ENCODE peak calls at places on chromosome 22, in seven cellular contexts. Z is HCT116, E is GM12878, B is SK-N-SH, J is K562, Q is H1, Y is HepG2. N is an unnamed sample.

GRCh38 chr22:27377901-27378300 is 423.7 kb downstream of the MN1 start:
- DNase-seq in Q (no peak), Y (no peak), J (no peak), Z (no peak), B (no peak), E (no peak), N (no peak)

GRCh38 chr22:40403141-40403540 is 32.7 kb downstream of the SGSM3 start:
- DNase-seq in Y (no peak), J (no peak), Q (no peak), Z (no peak), B (no peak), E (no peak), N (no peak)

GRCh38 chr22:45671783-45672563 is at the start of gene ATXN10:
- DNase-seq in B (peak), E (no peak), Q (peak), Z (no peak), Y (peak), J (peak), N (peak)

GRCh38 chr22:40241200-40241763 is 63.6 kb downstream of the TNRC6B start:
- DNase-seq in Z (no peak), J (no peak), B (no peak), Q (no peak), Y (no peak), E (no peak), N (no peak)

GRCh38 chr22:21904250-21904789 is 36.9 kb upstream of the MAPK1 start:
- DNase-seq in Y (no peak), Z (no peak), J (peak), B (no peak), Q (no peak), E (no peak), N (no peak)

GRCh38 chr22:24145446-24146189 is 35.7 kb upstream of the SUSD2 start:
- DNase-seq in Z (no peak), Y (no peak), Q (no peak), B (no peak), J (no peak), E (no peak), N (peak)

GRCh38 chr22:17695986-17696385 is 57.4 kb downstream of the BCL2L13 start:
- DNase-seq in Z (no peak), E (no peak), B (no peak), J (no peak), Q (no peak), Y (no peak), N (no peak)

GRCh38 chr22:40006641-40007040 is 11.9 kb downstream of the FAM83F start:
- DNase-seq in Y (no peak), Q (no peak), B (no peak), J (no peak), Z (no peak), E (no peak), N (no peak)

GRCh38 chr22:27603823-27604190 is 197.7 kb downstream of the MN1 start:
- DNase-seq in B (peak), E (no peak), Q (no peak), Z (no peak), J (no peak), Y (no peak), N (peak)

GRCh38 chr22:46673205-46673604 is 53.0 kb downstream of the GRAMD4 start:
- DNase-seq in J (no peak), Q (no peak), B (peak), Z (no peak), Y (no peak), E (no peak), N (no peak)

GRCh38 chr22:18113680-18114394 is 3.2 kb downstream of the TUBA8 start:
- DNase-seq in Y (no peak), E (no peak), B (no peak), J (no peak), Z (no peak), Q (no peak), N (no peak)

GRCh38 chr22:45720875-45721378 is 49.3 kb downstream of the ATXN10 start:
- DNase-seq in Z (no peak), Q (no peak), E (no peak), Y (no peak), B (no peak), J (no peak), N (no peak)

GRCh38 chr22:45468872-45469572 is 33.7 kb upstream of the FBLN1 start:
- DNase-seq in E (no peak), B (no peak), Q (no peak), Z (no peak), Y (no peak), J (no peak), N (no peak)

GRCh38 chr22:27113211-27114030 is 456.0 kb downstream of the MIAT start:
- DNase-seq in Z (peak), J (no peak), Y (peak), Q (no peak), E (no peak), B (no peak), N (peak)

GRCh38 chr22:49545606-49546005 is 282.1 kb downstream of the BRD1 start:
- DNase-seq in Y (no peak), B (no peak), J (no peak), E (no peak), Q (no peak), Z (no peak), N (no peak)

GRCh38 chr22:45151503-45151902 is 12.2 kb upstream of the NUP50 start:
- DNase-seq in Z (no peak), Q (no peak), B (no peak), E (no peak), J (no peak), Y (no peak), N (no peak)

GRCh38 chr22:46614070-46614931 is 5.9 kb upstream of the GRAMD4 start:
- DNase-seq in B (no peak), Y (no peak), Z (no peak), J (no peak), E (peak), Q (no peak), N (no peak)

GRCh38 chr22:28172948-28173360 is 253.9 kb upstream of the PITPNB start:
- DNase-seq in E (no peak), Z (no peak), J (no peak), B (peak), Y (no peak), Q (no peak), N (peak)

GRCh38 chr22:27345681-27346080 is 455.9 kb downstream of the MN1 start:
- DNase-seq in J (no peak), Y (no peak), Q (no peak), E (no peak), B (no peak), Z (no peak), N (no peak)

GRCh38 chr22:45131749-45132148 is 32.0 kb upstream of the NUP50 start:
- DNase-seq in Q (no peak), B (no peak), Y (no peak), E (no peak), Z (no peak), J (no peak), N (no peak)

GRCh38 chr22:42959472-42960145 is 55.3 kb downstream of the PACSIN2 start:
- DNase-seq in B (peak), E (no peak), Z (no peak), Y (peak), J (peak), Q (no peak), N (peak)

GRCh38 chr22:31637375-31637937 is 24.6 kb downstream of the PISD start:
- DNase-seq in Z (no peak), B (no peak), J (no peak), Y (no peak), E (no peak), Q (no peak), N (no peak)

GRCh38 chr22:46395145-46395544 is 59.6 kb downstream of the TRMU start:
- DNase-seq in Y (no peak), J (no peak), E (no peak), Q (no peak), Z (no peak), B (no peak), N (no peak)

DNA sequence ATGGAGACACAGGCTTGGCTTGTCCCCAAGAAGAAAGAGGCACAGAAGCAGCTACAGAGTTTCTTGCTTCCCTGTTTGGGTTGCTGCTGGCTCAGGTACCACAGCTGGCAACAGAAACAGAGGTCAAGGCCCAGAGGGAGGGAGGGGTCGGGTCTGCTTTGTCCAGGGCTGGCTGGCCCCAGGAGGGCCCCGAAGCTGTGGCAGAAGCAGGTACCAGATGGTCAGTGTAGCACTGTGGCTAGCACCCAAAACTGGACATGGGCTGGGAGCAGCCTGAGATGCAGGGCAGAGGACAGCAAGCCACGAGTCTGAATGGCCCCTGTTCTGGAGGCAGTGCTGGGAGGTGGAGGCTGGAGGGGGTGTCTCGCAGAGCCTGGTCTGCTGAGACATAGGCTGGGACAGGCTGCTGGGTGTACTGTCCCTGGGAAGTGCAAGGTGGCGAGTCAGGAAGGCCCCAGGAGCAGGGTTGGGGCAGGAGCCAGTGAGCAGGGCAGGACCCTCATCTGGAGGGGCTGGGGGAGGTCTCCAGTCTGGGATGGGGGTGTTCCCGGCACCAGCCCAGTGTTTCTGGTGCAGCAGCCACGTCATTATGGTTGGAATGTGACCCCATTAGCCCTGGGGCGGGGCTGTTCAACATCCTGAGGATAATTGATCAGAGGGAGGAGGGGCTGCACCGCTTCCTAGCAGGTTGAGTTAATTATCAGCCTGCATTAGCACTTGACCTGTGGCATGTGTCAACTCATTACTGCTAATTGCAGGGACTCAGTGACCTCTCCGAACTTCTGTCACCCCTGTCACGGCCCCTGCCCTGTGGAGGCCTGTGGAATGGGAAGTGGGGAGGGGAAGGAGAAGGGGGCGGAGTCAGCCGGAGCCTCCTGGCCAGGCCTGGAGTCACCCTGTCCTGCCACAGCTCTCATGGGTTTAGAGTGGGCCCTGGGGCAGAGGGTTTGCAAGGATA is 52.6 kb upstream of the CCDC188 start:
- DNase-seq in J (peak), E (no peak), Q (peak), B (peak), Z (no peak), Y (peak), N (peak)
- TF ChIP-seq MAX in J (no peak), E (no peak), Q (no peak), B (no peak), Z (no peak), Y (no peak), N (no peak)

GRCh38 chr22:47928626-47929025 is 1166.2 kb downstream of the TBC1D22A start:
- DNase-seq in E (no peak), Y (no peak), Z (no peak), Q (no peak), B (no peak), J (no peak), N (no peak)
- H3K9ac ChIP-seq in E (no peak), Y (no peak), Z (no peak), Q (no peak), B (no peak), J (no peak), N (no peak)

GRCh38 chr22:37107779-37108621 is 1.5 kb downstream of the TMPRSS6 start:
- DNase-seq in Y (peak), Z (no peak), J (no peak), E (no peak), B (no peak), Q (no peak), N (no peak)

GRCh38 chr22:37112084-37112728 is 2.7 kb upstream of the TMPRSS6 start:
- DNase-seq in J (no peak), B (no peak), Q (no peak), Y (peak), Z (no peak), E (no peak), N (no peak)

GRCh38 chr22:37111156-37111717 is 1.7 kb upstream of the TMPRSS6 start:
- DNase-seq in E (no peak), J (no peak), Q (no peak), Y (no peak), B (no peak), Z (no peak), N (no peak)

GRCh38 chr22:37105990-37106389 is 3.5 kb downstream of the TMPRSS6 start:
- DNase-seq in Q (no peak), Y (no peak), B (no peak), E (no peak), Z (no peak), J (no peak), N (no peak)

DNA sequence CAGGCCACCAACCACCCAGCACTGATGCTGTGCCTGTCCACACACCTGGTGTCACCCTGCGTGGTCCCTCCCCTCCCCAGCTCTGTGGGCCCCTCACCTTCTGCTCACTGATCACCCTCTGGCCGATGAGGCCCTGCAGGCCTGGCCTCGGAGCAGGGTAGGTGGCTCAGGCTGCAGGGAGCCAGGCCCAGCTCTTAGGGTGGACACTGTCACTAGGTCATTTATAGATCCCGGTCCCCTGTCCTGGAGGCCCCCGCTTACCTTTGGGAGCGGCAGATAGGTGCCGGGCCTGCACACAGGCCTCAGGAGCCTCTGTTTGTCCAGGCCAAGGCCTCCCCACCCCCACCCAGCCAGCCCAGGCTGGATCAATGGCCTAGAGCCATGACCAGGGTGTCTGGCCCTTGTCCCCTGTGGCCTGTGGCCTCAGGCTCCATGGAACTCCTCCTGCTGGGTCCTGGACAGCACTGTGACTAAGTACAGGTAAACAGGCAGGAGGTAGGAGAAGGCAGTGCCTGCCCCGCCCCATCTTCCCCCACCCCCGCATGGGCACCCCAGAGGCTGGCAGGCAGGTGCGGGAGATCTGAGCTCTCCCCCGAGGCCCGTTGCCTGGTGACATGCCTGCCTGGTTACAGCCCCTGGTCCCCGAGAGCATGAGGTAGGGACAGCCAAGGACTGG is at the start of gene TMPRSS6:
- DNase-seq in J (no peak), Z (no peak), Q (no peak), Y (peak), B (no peak), E (no peak), N (no peak)
- TF ChIP-seq MAX in J (no peak), Z (no peak), Q (no peak), Y (peak), B (no peak), E (no peak), N (no peak)

DNA sequence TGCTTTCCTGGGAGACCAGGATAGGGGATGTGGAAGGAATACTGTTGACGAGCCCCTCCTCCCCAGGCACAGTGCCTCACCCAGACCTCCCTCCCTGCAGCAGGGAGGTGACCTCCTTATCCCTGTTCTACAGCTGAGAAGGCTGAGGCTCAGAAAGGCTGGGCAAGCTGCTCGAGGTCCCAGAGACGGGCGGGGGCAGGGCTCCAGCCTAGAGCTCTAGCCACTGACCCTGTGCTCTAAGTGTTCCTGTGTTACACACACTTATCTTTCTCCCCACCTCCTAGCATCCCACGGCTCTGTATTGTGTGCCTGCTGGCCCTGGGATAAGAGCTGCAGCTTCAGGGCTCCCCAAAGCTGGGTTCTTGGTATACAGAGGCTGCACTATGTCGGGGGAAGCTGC is 7.9 kb downstream of the CCDC134 start:
- DNase-seq in Z (no peak), Q (no peak), Y (no peak), B (no peak), J (peak), E (no peak), N (no peak)
- H3K9ac ChIP-seq in Z (no peak), Q (no peak), Y (no peak), B (no peak), J (no peak), E (no peak), N (no peak)

DNA sequence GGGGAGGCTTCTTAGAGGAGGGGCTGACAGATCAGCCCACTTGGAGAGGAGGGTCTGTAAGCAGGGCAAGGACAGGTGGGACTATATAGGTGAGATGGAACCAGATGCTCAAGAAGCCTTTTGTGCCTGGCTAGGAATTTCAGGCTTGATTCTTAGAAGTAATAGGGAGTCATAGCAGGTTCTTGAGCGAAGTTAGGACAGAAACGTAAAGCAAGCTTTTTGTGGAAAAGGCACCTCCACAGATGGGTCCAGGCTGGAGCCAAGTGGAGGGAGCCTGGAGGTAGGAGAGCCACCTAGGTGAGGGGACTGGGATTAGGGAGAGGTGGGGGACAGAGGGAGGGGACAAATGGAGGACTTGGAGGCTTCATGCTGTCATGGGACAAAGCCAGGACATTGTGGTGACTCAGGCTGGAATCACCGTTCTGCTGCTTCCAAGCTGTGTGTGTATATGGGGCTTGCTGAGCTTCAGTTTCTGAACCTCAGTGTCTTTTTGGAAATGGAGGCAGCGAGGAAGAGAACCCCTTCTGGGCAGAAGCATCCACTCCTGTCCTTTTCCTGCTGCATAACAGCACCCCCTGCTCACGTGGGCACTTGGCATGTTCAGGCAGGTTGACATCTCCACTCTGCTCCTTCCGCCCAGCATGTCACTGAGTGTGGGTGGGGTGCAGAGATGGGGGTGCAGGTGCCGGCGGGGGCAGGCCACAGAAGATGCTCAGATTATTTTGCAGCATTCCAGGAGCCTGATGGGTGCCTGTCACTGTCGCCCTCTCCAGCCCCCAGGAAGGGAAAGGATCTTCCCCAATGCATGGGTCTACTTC is 58.0 kb downstream of the MCM5 start:
- DNase-seq in B (no peak), Z (no peak), E (no peak), J (no peak), Q (no peak), Y (no peak), N (no peak)
- TF ChIP-seq MAX in B (no peak), Z (no peak), E (no peak), J (no peak), Q (no peak), Y (no peak), N (no peak)

DNA sequence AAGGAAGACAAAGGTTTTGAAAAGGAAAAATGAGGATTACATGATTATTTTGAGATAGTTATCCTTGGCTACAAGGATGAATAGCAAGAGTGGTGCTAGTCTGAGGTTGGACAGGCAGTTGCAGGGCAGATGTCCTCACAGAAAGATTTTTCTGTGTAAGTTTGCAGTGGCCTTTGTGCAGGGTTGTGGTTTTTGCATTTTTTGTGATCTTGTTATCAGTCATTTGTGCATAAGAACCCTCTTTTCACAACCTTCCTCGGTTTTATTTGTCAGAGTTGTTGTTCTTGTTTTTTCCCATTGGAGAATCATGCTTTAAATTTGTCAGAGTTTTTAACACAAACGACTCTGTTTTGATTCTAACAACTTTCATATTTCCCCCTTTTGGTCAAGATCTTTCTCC is 1.4 kb downstream of the CCDC134 start:
- DNase-seq in Y (no peak), B (no peak), E (no peak), Z (no peak), J (no peak), Q (no peak), N (no peak)
- H3K9ac ChIP-seq in Y (peak), B (no peak), E (peak), Z (peak), J (peak), Q (no peak), N (no peak)

DNA sequence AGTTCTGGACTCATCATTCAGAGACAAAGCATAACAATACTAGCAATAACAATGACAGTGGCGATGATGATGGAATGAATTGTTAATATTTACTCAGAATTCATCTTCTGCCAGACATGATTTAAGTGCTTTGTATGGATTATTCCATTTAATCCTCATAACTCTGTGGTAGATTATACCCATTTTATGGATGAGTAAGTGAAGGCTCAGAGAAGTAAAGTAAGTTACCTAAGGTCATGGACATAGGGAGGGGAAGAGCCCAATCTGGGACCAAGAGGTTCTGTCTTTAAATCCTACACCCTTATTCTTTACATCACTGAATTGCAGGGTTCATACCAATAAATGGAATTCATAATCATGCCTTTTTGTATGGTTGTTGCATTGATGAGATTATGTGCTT is 72.7 kb downstream of the MYO18B start:
- DNase-seq in Z (no peak), Y (no peak), Q (no peak), E (no peak), B (no peak), J (no peak), N (no peak)
- TF ChIP-seq MAX in Z (no peak), Y (no peak), Q (no peak), E (no peak), B (no peak), J (no peak), N (no peak)

N was measured in endothelial cell of umbilical vein.